ENCODE peak calls at places on chromosomes 12 and 14, in nine cellular contexts. One of them, this sample, is unnamed.

GRCh38 chr12:80032967-80033366 is 66.4 kb upstream of the OTOGL start:
- DNase-seq in KG1: no peak
- DNase-seq in cortex of kidney: no peak
- DNase-seq in MCF 10A: no peak
- DNase-seq in NCI-H524: no peak
- DNase-seq in A549: no peak
- DNase-seq in stimulated activated CD4-positive, alpha-beta T cell treated with anti-CD3 and anti-CD28 coated beads, Interleukin-2, amount 100 ng/mL, for 24 hours: no peak
- DNase-seq in astrocyte of the spinal cord: no peak
- DNase-seq in left colon: no peak
- DNase-seq in this sample: no peak

GRCh38 chr14:106790189-106791036 is 1264.0 kb downstream of the TMEM121 start:
- DNase-seq in KG1: peak; percentile 66
- DNase-seq in cortex of kidney: no peak
- DNase-seq in MCF 10A: peak; percentile 69
- DNase-seq in NCI-H524: peak; percentile 63
- DNase-seq in A549: peak; percentile 25
- DNase-seq in stimulated activated CD4-positive, alpha-beta T cell treated with anti-CD3 and anti-CD28 coated beads, Interleukin-2, amount 100 ng/mL, for 24 hours: peak; percentile 87
- DNase-seq in astrocyte of the spinal cord: no peak
- DNase-seq in left colon: peak; percentile 91
- DNase-seq in this sample: no peak

GRCh38 chr12:81206425-81206824 is 128.5 kb downstream of the ACSS3 start:
- DNase-seq in KG1: no peak
- DNase-seq in cortex of kidney: no peak
- DNase-seq in MCF 10A: no peak
- DNase-seq in NCI-H524: peak; percentile 82
- DNase-seq in A549: no peak
- DNase-seq in stimulated activated CD4-positive, alpha-beta T cell treated with anti-CD3 and anti-CD28 coated beads, Interleukin-2, amount 100 ng/mL, for 24 hours: no peak
- DNase-seq in astrocyte of the spinal cord: no peak
- DNase-seq in left colon: no peak
- DNase-seq in this sample: no peak

GRCh38 chr14:78576437-78577166 is 406.4 kb downstream of the NRXN3 start:
- DNase-seq in KG1: no peak
- DNase-seq in cortex of kidney: no peak
- DNase-seq in MCF 10A: no peak
- DNase-seq in NCI-H524: no peak
- DNase-seq in A549: no peak
- DNase-seq in stimulated activated CD4-positive, alpha-beta T cell treated with anti-CD3 and anti-CD28 coated beads, Interleukin-2, amount 100 ng/mL, for 24 hours: no peak
- DNase-seq in astrocyte of the spinal cord: no peak
- DNase-seq in left colon: no peak
- DNase-seq in this sample: no peak

GRCh38 chr12:40942326-40942725 is 245.8 kb upstream of the PDZRN4 start:
- DNase-seq in KG1: no peak
- DNase-seq in cortex of kidney: no peak
- DNase-seq in MCF 10A: no peak
- DNase-seq in NCI-H524: no peak
- DNase-seq in A549: no peak
- DNase-seq in stimulated activated CD4-positive, alpha-beta T cell treated with anti-CD3 and anti-CD28 coated beads, Interleukin-2, amount 100 ng/mL, for 24 hours: no peak
- DNase-seq in astrocyte of the spinal cord: peak; percentile 34
- DNase-seq in left colon: no peak
- DNase-seq in this sample: no peak

GRCh38 chr12:7101047-7101693 is 7.8 kb downstream of the C1RL start:
- DNase-seq in KG1: no peak
- DNase-seq in cortex of kidney: no peak
- DNase-seq in MCF 10A: no peak
- DNase-seq in NCI-H524: no peak
- DNase-seq in A549: no peak
- DNase-seq in stimulated activated CD4-positive, alpha-beta T cell treated with anti-CD3 and anti-CD28 coated beads, Interleukin-2, amount 100 ng/mL, for 24 hours: no peak
- DNase-seq in astrocyte of the spinal cord: no peak
- DNase-seq in left colon: no peak
- DNase-seq in this sample: peak; percentile 22

GRCh38 chr14:69828372-69828771 is 31.3 kb upstream of the SLC10A1 start:
- DNase-seq in KG1: no peak
- DNase-seq in cortex of kidney: no peak
- DNase-seq in MCF 10A: no peak
- DNase-seq in NCI-H524: no peak
- DNase-seq in A549: no peak
- DNase-seq in stimulated activated CD4-positive, alpha-beta T cell treated with anti-CD3 and anti-CD28 coated beads, Interleukin-2, amount 100 ng/mL, for 24 hours: no peak
- DNase-seq in astrocyte of the spinal cord: no peak
- DNase-seq in left colon: no peak
- DNase-seq in this sample: no peak

GRCh38 chr12:65597527-65597926 is 226.8 kb upstream of the HMGA2 start:
- DNase-seq in KG1: no peak
- DNase-seq in cortex of kidney: no peak
- DNase-seq in MCF 10A: peak; percentile 14
- DNase-seq in NCI-H524: no peak
- DNase-seq in A549: no peak
- DNase-seq in stimulated activated CD4-positive, alpha-beta T cell treated with anti-CD3 and anti-CD28 coated beads, Interleukin-2, amount 100 ng/mL, for 24 hours: no peak
- DNase-seq in astrocyte of the spinal cord: no peak
- DNase-seq in left colon: no peak
- DNase-seq in this sample: no peak

GRCh38 chr12:53940448-53941014 is 1.9 kb downstream of the HOXC13 start:
- DNase-seq in KG1: no peak
- DNase-seq in cortex of kidney: no peak
- DNase-seq in MCF 10A: peak; percentile 14
- DNase-seq in NCI-H524: no peak
- DNase-seq in A549: no peak
- DNase-seq in stimulated activated CD4-positive, alpha-beta T cell treated with anti-CD3 and anti-CD28 coated beads, Interleukin-2, amount 100 ng/mL, for 24 hours: no peak
- DNase-seq in astrocyte of the spinal cord: no peak
- DNase-seq in left colon: no peak
- DNase-seq in this sample: no peak

GRCh38 chr12:51269174-51270066 is 795 bp downstream of the SMAGP start:
- DNase-seq in KG1: no peak
- DNase-seq in cortex of kidney: no peak
- DNase-seq in MCF 10A: peak; percentile 74
- DNase-seq in NCI-H524: peak; percentile 26
- DNase-seq in A549: peak; percentile 76
- DNase-seq in stimulated activated CD4-positive, alpha-beta T cell treated with anti-CD3 and anti-CD28 coated beads, Interleukin-2, amount 100 ng/mL, for 24 hours: peak; percentile 66
- DNase-seq in astrocyte of the spinal cord: peak; percentile 39
- DNase-seq in left colon: peak; percentile 83
- DNase-seq in this sample: no peak

GRCh38 chr12:52037248-52037861 is 13.9 kb upstream of the NR4A1 start:
- DNase-seq in KG1: no peak
- DNase-seq in cortex of kidney: no peak
- DNase-seq in MCF 10A: no peak
- DNase-seq in NCI-H524: peak; percentile 24
- DNase-seq in A549: no peak
- DNase-seq in stimulated activated CD4-positive, alpha-beta T cell treated with anti-CD3 and anti-CD28 coated beads, Interleukin-2, amount 100 ng/mL, for 24 hours: peak; percentile 31
- DNase-seq in astrocyte of the spinal cord: peak; percentile 49
- DNase-seq in left colon: peak; percentile 57
- DNase-seq in this sample: no peak

GRCh38 chr14:75720828-75721227 is 59.8 kb downstream of the TTLL5 start:
- DNase-seq in KG1: no peak
- DNase-seq in cortex of kidney: no peak
- DNase-seq in MCF 10A: peak; percentile 9
- DNase-seq in NCI-H524: no peak
- DNase-seq in A549: no peak
- DNase-seq in stimulated activated CD4-positive, alpha-beta T cell treated with anti-CD3 and anti-CD28 coated beads, Interleukin-2, amount 100 ng/mL, for 24 hours: no peak
- DNase-seq in astrocyte of the spinal cord: peak; percentile 67
- DNase-seq in left colon: peak; percentile 22
- DNase-seq in this sample: no peak

GRCh38 chr14:63404906-63405305 is 86.2 kb upstream of the GPHB5 start:
- DNase-seq in KG1: no peak
- DNase-seq in cortex of kidney: no peak
- DNase-seq in MCF 10A: no peak
- DNase-seq in NCI-H524: no peak
- DNase-seq in A549: no peak
- DNase-seq in stimulated activated CD4-positive, alpha-beta T cell treated with anti-CD3 and anti-CD28 coated beads, Interleukin-2, amount 100 ng/mL, for 24 hours: no peak
- DNase-seq in astrocyte of the spinal cord: no peak
- DNase-seq in left colon: peak; percentile 32
- DNase-seq in this sample: no peak

GRCh38 chr12:57604454-57605307 is at the start of gene DTX3:
- DNase-seq in KG1: no peak
- DNase-seq in cortex of kidney: no peak
- DNase-seq in MCF 10A: no peak
- DNase-seq in NCI-H524: no peak
- DNase-seq in A549: peak; percentile 57
- DNase-seq in stimulated activated CD4-positive, alpha-beta T cell treated with anti-CD3 and anti-CD28 coated beads, Interleukin-2, amount 100 ng/mL, for 24 hours: peak; percentile 43
- DNase-seq in astrocyte of the spinal cord: peak; percentile 22
- DNase-seq in left colon: peak; percentile 38
- DNase-seq in this sample: peak; percentile 71

GRCh38 chr12:24425601-24425970 is 476.1 kb upstream of the SOX5 start:
- DNase-seq in KG1: no peak
- DNase-seq in cortex of kidney: no peak
- DNase-seq in MCF 10A: no peak
- DNase-seq in NCI-H524: no peak
- DNase-seq in A549: no peak
- DNase-seq in stimulated activated CD4-positive, alpha-beta T cell treated with anti-CD3 and anti-CD28 coated beads, Interleukin-2, amount 100 ng/mL, for 24 hours: no peak
- DNase-seq in astrocyte of the spinal cord: peak; percentile 78
- DNase-seq in left colon: no peak
- DNase-seq in this sample: no peak

GRCh38 chr14:89721330-89721729 is 233.2 kb downstream of the EFCAB11 start:
- DNase-seq in KG1: no peak
- DNase-seq in cortex of kidney: no peak
- DNase-seq in MCF 10A: no peak
- DNase-seq in NCI-H524: no peak
- DNase-seq in A549: no peak
- DNase-seq in stimulated activated CD4-positive, alpha-beta T cell treated with anti-CD3 and anti-CD28 coated beads, Interleukin-2, amount 100 ng/mL, for 24 hours: no peak
- DNase-seq in astrocyte of the spinal cord: no peak
- DNase-seq in left colon: no peak
- DNase-seq in this sample: no peak

GRCh38 chr14:44316647-44317432 is 190.2 kb downstream of the FSCB start:
- DNase-seq in KG1: no peak
- DNase-seq in cortex of kidney: no peak
- DNase-seq in MCF 10A: peak; percentile 97
- DNase-seq in NCI-H524: no peak
- DNase-seq in A549: peak; percentile 68
- DNase-seq in stimulated activated CD4-positive, alpha-beta T cell treated with anti-CD3 and anti-CD28 coated beads, Interleukin-2, amount 100 ng/mL, for 24 hours: peak; percentile 6
- DNase-seq in astrocyte of the spinal cord: peak; percentile 94
- DNase-seq in left colon: peak; percentile 7
- DNase-seq in this sample: no peak

GRCh38 chr14:53190938-53191337 is 37.8 kb upstream of the DDHD1 start:
- DNase-seq in KG1: no peak
- DNase-seq in cortex of kidney: no peak
- DNase-seq in MCF 10A: peak; percentile 10
- DNase-seq in NCI-H524: no peak
- DNase-seq in A549: no peak
- DNase-seq in stimulated activated CD4-positive, alpha-beta T cell treated with anti-CD3 and anti-CD28 coated beads, Interleukin-2, amount 100 ng/mL, for 24 hours: peak; percentile 66
- DNase-seq in astrocyte of the spinal cord: no peak
- DNase-seq in left colon: no peak
- DNase-seq in this sample: no peak

GRCh38 chr12:45655186-45655585 is 74.3 kb upstream of the ARID2 start:
- DNase-seq in KG1: no peak
- DNase-seq in cortex of kidney: no peak
- DNase-seq in MCF 10A: peak; percentile 62
- DNase-seq in NCI-H524: peak; percentile 90
- DNase-seq in A549: no peak
- DNase-seq in stimulated activated CD4-positive, alpha-beta T cell treated with anti-CD3 and anti-CD28 coated beads, Interleukin-2, amount 100 ng/mL, for 24 hours: peak; percentile 22
- DNase-seq in astrocyte of the spinal cord: no peak
- DNase-seq in left colon: peak; percentile 34
- DNase-seq in this sample: no peak

GRCh38 chr12:68185598-68185997 is 26.1 kb upstream of the IFNG start:
- DNase-seq in KG1: no peak
- DNase-seq in cortex of kidney: no peak
- DNase-seq in MCF 10A: no peak
- DNase-seq in NCI-H524: no peak
- DNase-seq in A549: no peak
- DNase-seq in stimulated activated CD4-positive, alpha-beta T cell treated with anti-CD3 and anti-CD28 coated beads, Interleukin-2, amount 100 ng/mL, for 24 hours: no peak
- DNase-seq in astrocyte of the spinal cord: no peak
- DNase-seq in left colon: no peak
- DNase-seq in this sample: no peak

GRCh38 chr14:102096569-102097188 is 9.8 kb upstream of the HSP90AA1 start:
- DNase-seq in KG1: peak; percentile 38
- DNase-seq in cortex of kidney: no peak
- DNase-seq in MCF 10A: peak; percentile 89
- DNase-seq in NCI-H524: peak; percentile 91
- DNase-seq in A549: peak; percentile 76
- DNase-seq in stimulated activated CD4-positive, alpha-beta T cell treated with anti-CD3 and anti-CD28 coated beads, Interleukin-2, amount 100 ng/mL, for 24 hours: peak; percentile 80
- DNase-seq in astrocyte of the spinal cord: peak; percentile 68
- DNase-seq in left colon: peak; percentile 94
- DNase-seq in this sample: no peak

GRCh38 chr12:15677207-15677606 is 112.0 kb downstream of the EPS8 start:
- DNase-seq in KG1: no peak
- DNase-seq in cortex of kidney: no peak
- DNase-seq in MCF 10A: no peak
- DNase-seq in NCI-H524: no peak
- DNase-seq in A549: no peak
- DNase-seq in stimulated activated CD4-positive, alpha-beta T cell treated with anti-CD3 and anti-CD28 coated beads, Interleukin-2, amount 100 ng/mL, for 24 hours: no peak
- DNase-seq in astrocyte of the spinal cord: peak; percentile 80
- DNase-seq in left colon: no peak
- DNase-seq in this sample: no peak

GRCh38 chr14:66094001-66094727 is 392.0 kb upstream of the CCDC196 start:
- DNase-seq in KG1: no peak
- DNase-seq in cortex of kidney: no peak
- DNase-seq in MCF 10A: no peak
- DNase-seq in NCI-H524: no peak
- DNase-seq in A549: no peak
- DNase-seq in stimulated activated CD4-positive, alpha-beta T cell treated with anti-CD3 and anti-CD28 coated beads, Interleukin-2, amount 100 ng/mL, for 24 hours: no peak
- DNase-seq in astrocyte of the spinal cord: no peak
- DNase-seq in left colon: no peak
- DNase-seq in this sample: no peak

GRCh38 chr12:24507827-24508226 is 441.1 kb downstream of the BCAT1 start:
- DNase-seq in KG1: no peak
- DNase-seq in cortex of kidney: no peak
- DNase-seq in MCF 10A: peak; percentile 11
- DNase-seq in NCI-H524: no peak
- DNase-seq in A549: no peak
- DNase-seq in stimulated activated CD4-positive, alpha-beta T cell treated with anti-CD3 and anti-CD28 coated beads, Interleukin-2, amount 100 ng/mL, for 24 hours: no peak
- DNase-seq in astrocyte of the spinal cord: no peak
- DNase-seq in left colon: no peak
- DNase-seq in this sample: no peak

GRCh38 chr14:24362241-24362960 is 5.6 kb upstream of the NFATC4 start:
- DNase-seq in KG1: no peak
- DNase-seq in cortex of kidney: no peak
- DNase-seq in MCF 10A: no peak
- DNase-seq in NCI-H524: no peak
- DNase-seq in A549: no peak
- DNase-seq in stimulated activated CD4-positive, alpha-beta T cell treated with anti-CD3 and anti-CD28 coated beads, Interleukin-2, amount 100 ng/mL, for 24 hours: no peak
- DNase-seq in astrocyte of the spinal cord: no peak
- DNase-seq in left colon: no peak
- DNase-seq in this sample: no peak

GRCh38 chr12:66409195-66409871 is 107.0 kb downstream of the HELB start:
- DNase-seq in KG1: peak; percentile 42
- DNase-seq in cortex of kidney: no peak
- DNase-seq in MCF 10A: peak; percentile 53
- DNase-seq in NCI-H524: peak; percentile 54
- DNase-seq in A549: no peak
- DNase-seq in stimulated activated CD4-positive, alpha-beta T cell treated with anti-CD3 and anti-CD28 coated beads, Interleukin-2, amount 100 ng/mL, for 24 hours: peak; percentile 16
- DNase-seq in astrocyte of the spinal cord: peak; percentile 75
- DNase-seq in left colon: peak; percentile 11
- DNase-seq in this sample: no peak

GRCh38 chr12:50354908-50355307 is 41.5 kb downstream of the FAM186A start:
- DNase-seq in KG1: no peak
- DNase-seq in cortex of kidney: no peak
- DNase-seq in MCF 10A: no peak
- DNase-seq in NCI-H524: no peak
- DNase-seq in A549: no peak
- DNase-seq in stimulated activated CD4-positive, alpha-beta T cell treated with anti-CD3 and anti-CD28 coated beads, Interleukin-2, amount 100 ng/mL, for 24 hours: no peak
- DNase-seq in astrocyte of the spinal cord: no peak
- DNase-seq in left colon: no peak
- DNase-seq in this sample: no peak

GRCh38 chr14:22039938-22040780 is 366.5 kb upstream of the OR4E1 start:
- DNase-seq in KG1: peak; percentile 32
- DNase-seq in cortex of kidney: no peak
- DNase-seq in MCF 10A: peak; percentile 27
- DNase-seq in NCI-H524: no peak
- DNase-seq in A549: peak; percentile 6
- DNase-seq in stimulated activated CD4-positive, alpha-beta T cell treated with anti-CD3 and anti-CD28 coated beads, Interleukin-2, amount 100 ng/mL, for 24 hours: peak; percentile 32
- DNase-seq in astrocyte of the spinal cord: no peak
- DNase-seq in left colon: peak; percentile 10
- DNase-seq in this sample: no peak

GRCh38 chr14:104726600-104727451 is 2.8 kb downstream of the ADSS1 start:
- DNase-seq in KG1: no peak
- DNase-seq in cortex of kidney: no peak
- DNase-seq in MCF 10A: no peak
- DNase-seq in NCI-H524: no peak
- DNase-seq in A549: peak; percentile 26
- DNase-seq in stimulated activated CD4-positive, alpha-beta T cell treated with anti-CD3 and anti-CD28 coated beads, Interleukin-2, amount 100 ng/mL, for 24 hours: no peak
- DNase-seq in astrocyte of the spinal cord: no peak
- DNase-seq in left colon: no peak
- DNase-seq in this sample: no peak

GRCh38 chr12:1474567-1475153 is 119.7 kb downstream of the FBXL14 start:
- DNase-seq in KG1: no peak
- DNase-seq in cortex of kidney: no peak
- DNase-seq in MCF 10A: peak; percentile 86
- DNase-seq in NCI-H524: no peak
- DNase-seq in A549: no peak
- DNase-seq in stimulated activated CD4-positive, alpha-beta T cell treated with anti-CD3 and anti-CD28 coated beads, Interleukin-2, amount 100 ng/mL, for 24 hours: no peak
- DNase-seq in astrocyte of the spinal cord: peak; percentile 96
- DNase-seq in left colon: no peak
- DNase-seq in this sample: no peak

GRCh38 chr14:104971447-104972240 is 6.5 kb downstream of the AHNAK2 start:
- DNase-seq in KG1: no peak
- DNase-seq in cortex of kidney: no peak
- DNase-seq in MCF 10A: no peak
- DNase-seq in NCI-H524: no peak
- DNase-seq in A549: no peak
- DNase-seq in stimulated activated CD4-positive, alpha-beta T cell treated with anti-CD3 and anti-CD28 coated beads, Interleukin-2, amount 100 ng/mL, for 24 hours: no peak
- DNase-seq in astrocyte of the spinal cord: no peak
- DNase-seq in left colon: no peak
- DNase-seq in this sample: no peak

This sample was measured in mesenteric fat pad.